ENCODE peak calls at places on chromosomes 12 and 14, in seven cellular contexts. C, K, U, S, X, B and W are unnamed samples.

GRCh38 chr12:31589896-31590729 is 823 bp downstream of the DENND5B start:
- DNase-seq in C (peak; percentile 81), K (no peak), U (peak; percentile 84), S (peak; percentile 73), X (no peak), B (peak; percentile 59), W (peak; percentile 77)

GRCh38 chr14:67955241-67955640 is 135.7 kb downstream of the RAD51B start:
- DNase-seq in C (no peak), K (no peak), U (no peak), S (no peak), X (no peak), B (no peak), W (no peak)

GRCh38 chr14:81301813-81302212 is 81.1 kb upstream of the GTF2A1 start:
- DNase-seq in C (no peak), K (no peak), U (no peak), S (no peak), X (no peak), B (no peak), W (no peak)

GRCh38 chr12:110537605-110538409 is 35.7 kb downstream of the RAD9B start:
- DNase-seq in C (no peak), K (no peak), U (no peak), S (peak; percentile 74), X (no peak), B (no peak), W (no peak)

GRCh38 chr14:91380610-91381371 is 36.8 kb downstream of the CCDC88C start:
- DNase-seq in C (no peak), K (no peak), U (no peak), S (peak; percentile 36), X (peak; percentile 72), B (peak; percentile 42), W (no peak)

GRCh38 chr12:48086327-48086726 is 19.6 kb downstream of the SENP1 start:
- DNase-seq in C (no peak), K (no peak), U (no peak), S (no peak), X (no peak), B (no peak), W (no peak)

GRCh38 chr12:107491856-107492255 is 193.7 kb upstream of the PWP1 start:
- DNase-seq in C (peak; percentile 22), K (no peak), U (no peak), S (no peak), X (no peak), B (no peak), W (no peak)

GRCh38 chr14:65156568-65157366 is 54.5 kb upstream of the MAX start:
- DNase-seq in C (no peak), K (no peak), U (no peak), S (no peak), X (peak; percentile 71), B (no peak), W (no peak)

GRCh38 chr12:102992297-102992696 is 34.8 kb downstream of the ASCL1 start:
- DNase-seq in C (peak; percentile 10), K (no peak), U (no peak), S (no peak), X (no peak), B (no peak), W (no peak)

GRCh38 chr14:99093532-99094517 is 178.2 kb downstream of the BCL11B start:
- DNase-seq in C (no peak), K (no peak), U (peak; percentile 73), S (no peak), X (peak; percentile 11), B (no peak), W (no peak)

GRCh38 chr12:98758331-98758730 is 113.2 kb downstream of the APAF1 start:
- DNase-seq in C (no peak), K (no peak), U (no peak), S (peak; percentile 25), X (peak; percentile 48), B (peak; percentile 89), W (no peak)

GRCh38 chr14:50668008-50668851 is at the start of gene SAV1:
- DNase-seq in C (peak; percentile 83), K (peak; percentile 82), U (peak; percentile 94), S (peak; percentile 88), X (peak; percentile 81), B (peak; percentile 63), W (peak; percentile 92)

DNA sequence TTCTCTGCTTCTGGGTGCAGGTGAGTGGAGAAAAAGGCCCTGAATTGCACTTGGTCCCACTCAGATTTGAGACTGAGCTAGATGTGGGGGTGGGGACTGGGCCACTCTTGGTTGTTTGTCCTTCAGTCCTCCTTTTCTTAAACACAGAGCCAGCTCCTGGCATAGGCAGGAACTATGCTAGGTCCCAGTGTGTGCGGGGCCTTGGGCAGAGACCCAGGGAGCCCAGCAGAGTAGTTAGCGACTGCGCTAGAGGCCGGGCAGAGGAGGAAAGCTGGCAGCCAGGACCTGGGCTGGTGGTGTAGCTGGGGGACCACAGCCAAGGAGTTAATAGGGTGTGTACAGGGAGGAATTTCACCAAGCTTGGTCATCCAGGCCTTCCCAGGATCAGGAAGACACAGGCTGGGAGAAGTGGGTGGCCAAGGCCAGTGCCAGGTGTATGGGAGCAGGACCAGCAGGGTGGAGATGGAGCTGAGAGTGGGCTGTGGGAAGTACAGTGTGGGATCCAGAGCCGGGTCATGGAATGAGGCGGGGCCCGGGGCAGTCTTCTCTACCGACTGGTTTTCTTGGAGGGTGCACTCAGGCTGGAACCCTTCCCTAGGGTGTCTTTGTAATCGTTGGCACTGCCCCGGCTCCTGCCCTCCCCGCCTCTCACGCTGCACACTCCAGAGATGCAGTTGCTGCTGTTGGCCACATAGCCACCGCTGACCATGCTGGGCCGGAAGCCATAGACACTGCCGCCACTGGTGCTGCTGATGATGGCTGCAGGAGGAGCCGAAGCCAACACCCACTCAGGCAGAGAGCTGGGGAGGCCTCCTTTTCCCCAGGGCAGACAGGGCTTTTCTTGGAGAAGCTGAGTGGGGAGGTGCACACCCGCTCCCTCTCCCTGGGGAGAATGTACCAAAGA is 8.7 kb downstream of the KRT71 start:
- DNase-seq in C (peak; percentile 18), K (no peak), U (peak; percentile 18), S (no peak), X (no peak), B (peak; percentile 57), W (no peak)
- TF ChIP-seq CTCF in C (no peak), K (no peak), U (no peak), S (no peak), X (no peak), B (peak; percentile 40), W (no peak)

GRCh38 chr12:53998900-53999236 is 1.1 kb upstream of the HOXC9 start:
- DNase-seq in C (no peak), K (no peak), U (no peak), S (no peak), X (no peak), B (no peak), W (no peak)
- H3K4me3 ChIP-seq in C (peak overlapping the region; percentile 83), K (peak overlapping the region; percentile 96), U (no peak overlapping the region), S (no peak overlapping the region), X (no peak overlapping the region), B (no peak overlapping the region), W (no peak overlapping the region)

GRCh38 chr12:990649-991349 is at the start of gene ERC1:
- DNase-seq in C (peak; percentile 96), K (peak; percentile 79), U (peak; percentile 92), S (peak; percentile 91), X (peak; percentile 56), B (peak; percentile 76), W (peak; percentile 88)

GRCh38 chr12:988616-989015 is 2.4 kb upstream of the ERC1 start:
- DNase-seq in C (no peak), K (no peak), U (no peak), S (no peak), X (no peak), B (no peak), W (no peak)

GRCh38 chr12:989051-989450 is 2.0 kb upstream of the ERC1 start:
- DNase-seq in C (no peak), K (no peak), U (no peak), S (no peak), X (no peak), B (no peak), W (no peak)

GRCh38 chr12:990308-990648 is 745 bp upstream of the ERC1 start:
- DNase-seq in C (no peak), K (peak; percentile 64), U (peak; percentile 79), S (peak; percentile 64), X (peak; percentile 16), B (peak; percentile 43), W (peak; percentile 83)

GRCh38 chr12:989751-990278 is 1.2 kb upstream of the ERC1 start:
- DNase-seq in C (peak; percentile 61), K (no peak), U (peak; percentile 46), S (no peak), X (peak; percentile 22), B (no peak), W (no peak)
- TF ChIP-seq CTCF in C (no peak), K (no peak), U (no peak), S (no peak), X (peak; percentile 18), B (no peak), W (no peak)

GRCh38 chr12:76664731-76665130 is 99.2 kb upstream of the ZDHHC17 start:
- DNase-seq in C (no peak), K (no peak), U (no peak), S (no peak), X (no peak), B (no peak), W (no peak)
- H3K4me3 ChIP-seq in C (no peak overlapping the region), K (no peak overlapping the region), U (no peak overlapping the region), S (no peak overlapping the region), X (no peak overlapping the region), B (no peak overlapping the region), W (no peak overlapping the region)

GRCh38 chr14:23352506-23353432 is at the start of gene SLC22A17:
- DNase-seq in C (peak; percentile 65), K (peak; percentile 85), U (peak; percentile 91), S (peak; percentile 79), X (peak; percentile 81), B (peak; percentile 91), W (peak; percentile 68)
- TF ChIP-seq CTCF in C (no peak), K (no peak), U (peak; percentile 4), S (no peak), X (no peak), B (no peak), W (no peak)